ENCODE peak calls at places on chromosome 6, in eight cellular contexts. A is AG08395; J is iPS-NIHi11; G is effector CD4-positive, alpha-beta T cell; H is activated gamma-delta T cell treated with anti-CD3 and anti-CD28 coated beads, Interleukin-2, amount 50 U/mL, for 16 hours; K is foreskin fibroblast; N is WTC11; I is HCEC 1CT. P is an unnamed sample.

GRCh38 chr6:105753184-105754097 is 332.7 kb upstream of the PRDM1 start:
- DNase-seq in A (peak), H (no peak), N (no peak), G (no peak), I (no peak), J (no peak), K (no peak), P (peak)

GRCh38 chr6:168247456-168248147 is 72.0 kb downstream of the DACT2 start:
- DNase-seq in I (no peak), N (no peak), A (peak), G (no peak), H (no peak), J (no peak), K (no peak), P (no peak)

GRCh38 chr6:143962644-143962929 is 45.5 kb downstream of the PLAGL1 start:
- DNase-seq in A (peak), I (peak), N (no peak), K (peak), J (no peak), G (no peak), H (no peak), P (no peak)

GRCh38 chr6:52574709-52575489 is 2.0 kb downstream of the TRAM2 start:
- DNase-seq in N (no peak), A (peak), J (no peak), I (peak), G (peak), H (peak), K (peak), P (no peak)

GRCh38 chr6:37021356-37022129 is 16.1 kb downstream of the FGD2 start:
- DNase-seq in J (no peak), H (peak), I (peak), A (peak), N (peak), G (peak), K (peak), P (no peak)

GRCh38 chr6:79630400-79630882 is 688 bp upstream of the SH3BGRL2 start:
- DNase-seq in N (no peak), I (no peak), K (no peak), H (no peak), G (no peak), J (no peak), A (no peak), P (no peak)

GRCh38 chr6:19804362-19805145 is 32.6 kb upstream of the ID4 start:
- DNase-seq in J (peak), H (no peak), I (peak), A (peak), G (no peak), K (peak), N (peak), P (peak)

GRCh38 chr6:72966628-72967280 is 258.5 kb downstream of the KHDC1L start:
- DNase-seq in K (no peak), G (no peak), H (no peak), N (no peak), J (no peak), I (peak), A (no peak), P (no peak)

GRCh38 chr6:90496617-90497016 is 90.3 kb downstream of the MAP3K7 start:
- DNase-seq in K (no peak), A (no peak), N (no peak), I (no peak), G (no peak), J (peak), H (no peak), P (no peak)

GRCh38 chr6:48486876-48487275 is 375.9 kb upstream of the PTCHD4 start:
- DNase-seq in H (no peak), G (no peak), J (no peak), K (no peak), A (no peak), I (peak), N (no peak), P (no peak)

GRCh38 chr6:168007592-168008338 is 10.3 kb downstream of the KIF25 start:
- DNase-seq in A (peak), J (no peak), G (no peak), H (no peak), I (peak), N (no peak), K (peak), P (no peak)

GRCh38 chr6:6105472-6106036 is 98.8 kb upstream of the NRN1 start:
- DNase-seq in G (no peak), A (no peak), H (no peak), I (no peak), N (peak), J (peak), K (no peak), P (no peak)

GRCh38 chr6:156719720-156720563 is 57.2 kb upstream of the ARID1B start:
- DNase-seq in H (peak), J (peak), K (peak), I (peak), A (peak), N (peak), G (peak), P (no peak)

GRCh38 chr6:79868098-79868722 is 79.1 kb downstream of the ELOVL4 start:
- DNase-seq in A (peak), H (peak), G (no peak), N (no peak), I (peak), K (peak), J (peak), P (peak)

P was measured in NCI-H446 treated with DMSO at 0.1 percent for 48 hours.